ENCODE peak calls at places on chromosomes 11 and 22, in six cellular contexts. One of them, this sample, is unnamed.

GRCh38 chr22:35219012-35219411 is 38.3 kb upstream of the HMGXB4 start:
- DNase-seq in EL: peak; percentile 82
- DNase-seq in psoas muscle: no peak
- DNase-seq in neural crest cell: no peak
- DNase-seq in transverse colon: no peak
- DNase-seq in frontal cortex: no peak
- DNase-seq in this sample: no peak

GRCh38 chr22:50446708-50447575 is 27.9 kb downstream of the SBF1 start:
- DNase-seq in EL: no peak
- DNase-seq in psoas muscle: peak; percentile 17
- DNase-seq in neural crest cell: no peak
- DNase-seq in transverse colon: no peak
- DNase-seq in frontal cortex: no peak
- DNase-seq in this sample: no peak

GRCh38 chr11:128731041-128731663 is 37.3 kb downstream of the FLI1 start:
- DNase-seq in EL: no peak
- DNase-seq in psoas muscle: no peak
- DNase-seq in neural crest cell: no peak
- DNase-seq in transverse colon: peak; percentile 37
- DNase-seq in frontal cortex: no peak
- DNase-seq in this sample: no peak

GRCh38 chr11:47083913-47084312 is 92.8 kb downstream of the ARFGAP2 start:
- DNase-seq in EL: peak; percentile 73
- DNase-seq in psoas muscle: no peak
- DNase-seq in neural crest cell: no peak
- DNase-seq in transverse colon: no peak
- DNase-seq in frontal cortex: no peak
- DNase-seq in this sample: no peak

GRCh38 chr11:43547411-43547718 is 133.2 kb upstream of the HSD17B12 start:
- DNase-seq in EL: no peak
- DNase-seq in psoas muscle: no peak
- DNase-seq in neural crest cell: no peak
- DNase-seq in transverse colon: no peak
- DNase-seq in frontal cortex: no peak
- DNase-seq in this sample: peak; percentile 37

GRCh38 chr11:131760191-131760951 is 390.0 kb downstream of the NTM start:
- DNase-seq in EL: peak; percentile 85
- DNase-seq in psoas muscle: no peak
- DNase-seq in neural crest cell: no peak
- DNase-seq in transverse colon: no peak
- DNase-seq in frontal cortex: no peak
- DNase-seq in this sample: no peak

GRCh38 chr11:2554338-2555240 is 109.8 kb downstream of the KCNQ1 start:
- DNase-seq in EL: no peak
- DNase-seq in psoas muscle: no peak
- DNase-seq in neural crest cell: no peak
- DNase-seq in transverse colon: peak; percentile 2
- DNase-seq in frontal cortex: no peak
- DNase-seq in this sample: peak; percentile 17

GRCh38 chr11:1368216-1368615 is 21.5 kb upstream of the BRSK2 start:
- DNase-seq in EL: no peak
- DNase-seq in psoas muscle: no peak
- DNase-seq in neural crest cell: no peak
- DNase-seq in transverse colon: no peak
- DNase-seq in frontal cortex: no peak
- DNase-seq in this sample: peak; percentile 26

GRCh38 chr11:75577198-75577597 is 15.1 kb downstream of the SERPINH1 start:
- DNase-seq in EL: peak; percentile 36
- DNase-seq in psoas muscle: peak; percentile 56
- DNase-seq in neural crest cell: peak; percentile 52
- DNase-seq in transverse colon: peak; percentile 64
- DNase-seq in frontal cortex: no peak
- DNase-seq in this sample: peak; percentile 72

GRCh38 chr22:39240841-39241631 is 3.7 kb downstream of the PDGFB start:
- DNase-seq in EL: peak; percentile 13
- DNase-seq in psoas muscle: peak; percentile 70
- DNase-seq in neural crest cell: no peak
- DNase-seq in transverse colon: peak; percentile 73
- DNase-seq in frontal cortex: no peak
- DNase-seq in this sample: peak; percentile 73

GRCh38 chr11:118295834-118296454 is 8.6 kb upstream of the CD3E start:
- DNase-seq in EL: peak; percentile 18
- DNase-seq in psoas muscle: no peak
- DNase-seq in neural crest cell: no peak
- DNase-seq in transverse colon: peak; percentile 34
- DNase-seq in frontal cortex: no peak
- DNase-seq in this sample: no peak

GRCh38 chr11:33321483-33321882 is 64.3 kb downstream of the HIPK3 start:
- DNase-seq in EL: no peak
- DNase-seq in psoas muscle: no peak
- DNase-seq in neural crest cell: no peak
- DNase-seq in transverse colon: no peak
- DNase-seq in frontal cortex: no peak
- DNase-seq in this sample: no peak

GRCh38 chr22:31229402-31230140 is 17.5 kb downstream of the LIMK2 start:
- DNase-seq in EL: peak; percentile 29
- DNase-seq in psoas muscle: peak; percentile 29
- DNase-seq in neural crest cell: no peak
- DNase-seq in transverse colon: peak; percentile 78
- DNase-seq in frontal cortex: no peak
- DNase-seq in this sample: no peak

GRCh38 chr11:120034881-120035620 is 102.9 kb downstream of the TRIM29 start:
- DNase-seq in EL: no peak
- DNase-seq in psoas muscle: no peak
- DNase-seq in neural crest cell: no peak
- DNase-seq in transverse colon: no peak
- DNase-seq in frontal cortex: no peak
- DNase-seq in this sample: no peak

GRCh38 chr11:45930031-45930794 is 7.8 kb downstream of the LARGE2 start:
- DNase-seq in EL: no peak
- DNase-seq in psoas muscle: no peak
- DNase-seq in neural crest cell: no peak
- DNase-seq in transverse colon: peak; percentile 78
- DNase-seq in frontal cortex: no peak
- DNase-seq in this sample: peak; percentile 71

GRCh38 chr11:74877132-74877531 is 71.8 kb downstream of the XRRA1 start:
- DNase-seq in EL: no peak
- DNase-seq in psoas muscle: no peak
- DNase-seq in neural crest cell: no peak
- DNase-seq in transverse colon: no peak
- DNase-seq in frontal cortex: no peak
- DNase-seq in this sample: no peak

GRCh38 chr11:1092145-1092670 is 17.5 kb downstream of the MUC2 start:
- DNase-seq in EL: no peak
- DNase-seq in psoas muscle: no peak
- DNase-seq in neural crest cell: no peak
- DNase-seq in transverse colon: no peak
- DNase-seq in frontal cortex: no peak
- DNase-seq in this sample: peak; percentile 25

GRCh38 chr22:37280718-37281117 is 1.6 kb upstream of the CYTH4 start:
- DNase-seq in EL: no peak
- DNase-seq in psoas muscle: no peak
- DNase-seq in neural crest cell: no peak
- DNase-seq in transverse colon: no peak
- DNase-seq in frontal cortex: no peak
- DNase-seq in this sample: no peak

GRCh38 chr11:57482782-57483569 is 22.6 kb downstream of the RTN4RL2 start:
- DNase-seq in EL: peak; percentile 36
- DNase-seq in psoas muscle: peak; percentile 47
- DNase-seq in neural crest cell: peak; percentile 72
- DNase-seq in transverse colon: peak; percentile 35
- DNase-seq in frontal cortex: no peak
- DNase-seq in this sample: peak; percentile 66

GRCh38 chr22:26502688-26503561 is 9.3 kb downstream of the TFIP11 start:
- DNase-seq in EL: peak; percentile 40
- DNase-seq in psoas muscle: peak; percentile 29
- DNase-seq in neural crest cell: peak; percentile 25
- DNase-seq in transverse colon: peak; percentile 55
- DNase-seq in frontal cortex: no peak
- DNase-seq in this sample: no peak

GRCh38 chr22:25388415-25388814 is 169.0 kb downstream of the CRYBB2 start:
- DNase-seq in EL: no peak
- DNase-seq in psoas muscle: no peak
- DNase-seq in neural crest cell: no peak
- DNase-seq in transverse colon: no peak
- DNase-seq in frontal cortex: no peak
- DNase-seq in this sample: no peak

GRCh38 chr22:42642801-42643631 is 2.6 kb upstream of the ATP5MGL start:
- DNase-seq in EL: no peak
- DNase-seq in psoas muscle: no peak
- DNase-seq in neural crest cell: no peak
- DNase-seq in transverse colon: no peak
- DNase-seq in frontal cortex: peak; percentile 28
- DNase-seq in this sample: no peak

GRCh38 chr11:27600656-27601055 is 94.1 kb upstream of the LIN7C start:
- DNase-seq in EL: no peak
- DNase-seq in psoas muscle: no peak
- DNase-seq in neural crest cell: no peak
- DNase-seq in transverse colon: no peak
- DNase-seq in frontal cortex: no peak
- DNase-seq in this sample: no peak

GRCh38 chr22:24407278-24407665 is 20.1 kb upstream of the ADORA2A start:
- DNase-seq in EL: no peak
- DNase-seq in psoas muscle: no peak
- DNase-seq in neural crest cell: no peak
- DNase-seq in transverse colon: no peak
- DNase-seq in frontal cortex: no peak
- DNase-seq in this sample: peak; percentile 41

This sample was measured in Right ventricle myocardium superior.